ENCODE peak calls at places on chromosome 12, in four cellular contexts. U is astrocyte of the cerebellum; O is ureter; C is CD4-positive, alpha-beta T cell. T is an unnamed sample.

GRCh38 chr12:124917135-124917840 is 2.8 kb upstream of the UBC start:
- DNase-seq in U (peak; percentile 99), O (peak; percentile 98), C (peak; percentile 87), T (peak; percentile 87)

GRCh38 chr12:123801573-123802178 is 39.6 kb downstream of the DNAH10 start:
- DNase-seq in U (peak; percentile 11), O (no peak), C (no peak), T (no peak)

GRCh38 chr12:41052441-41052840 is 135.7 kb upstream of the PDZRN4 start:
- DNase-seq in U (no peak), O (no peak), C (no peak), T (no peak)

GRCh38 chr12:30996255-30996654 is 69.7 kb downstream of the TSPAN11 start:
- DNase-seq in U (peak; percentile 61), O (no peak), C (no peak), T (no peak)

GRCh38 chr12:16568873-16569272 is 37.1 kb downstream of the LMO3 start:
- DNase-seq in U (no peak), O (no peak), C (no peak), T (no peak)

GRCh38 chr12:68119250-68119649 is 40.3 kb downstream of the IFNG start:
- DNase-seq in U (no peak), O (no peak), C (no peak), T (no peak)

GRCh38 chr12:3841783-3842182 is 31.4 kb downstream of the PARP11 start:
- DNase-seq in U (no peak), O (no peak), C (no peak), T (no peak)

GRCh38 chr12:79725987-79726386 is 35.2 kb upstream of the PAWR start:
- DNase-seq in U (peak; percentile 67), O (no peak), C (no peak), T (no peak)

GRCh38 chr12:112023759-112024396 is 10.7 kb downstream of the ERP29 start:
- DNase-seq in U (no peak), O (no peak), C (no peak), T (no peak)

GRCh38 chr12:14400599-14400998 is 35.1 kb downstream of the ATF7IP start:
- DNase-seq in U (no peak), O (no peak), C (no peak), T (no peak)

GRCh38 chr12:127640181-127640886 is 626.6 kb upstream of the TMEM132C start:
- DNase-seq in U (peak; percentile 68), O (no peak), C (no peak), T (no peak)

GRCh38 chr12:117875652-117876491 is 92.9 kb downstream of the KSR2 start:
- DNase-seq in U (no peak), O (no peak), C (peak; percentile 30), T (peak; percentile 17)

GRCh38 chr12:45309826-45310626 is 94.1 kb downstream of the ANO6 start:
- DNase-seq in U (peak; percentile 37), O (no peak), C (no peak), T (no peak)

GRCh38 chr12:131176266-131176665 is 222.6 kb downstream of the ADGRD1 start:
- DNase-seq in U (no peak), O (no peak), C (no peak), T (no peak)

GRCh38 chr12:212799-213526 is 994 bp downstream of the SLC6A12 start:
- DNase-seq in U (no peak), O (no peak), C (no peak), T (no peak)

GRCh38 chr12:110579239-110579888 is 3.8 kb downstream of the PPTC7 start:
- DNase-seq in U (no peak), O (peak; percentile 28), C (no peak), T (peak; percentile 44)